ENCODE peak calls at places on chromosomes 3 and 15, in ten cellular contexts. One of them, this sample, is unnamed.

GRCh38 chr15:58362262-58362922 is 69.4 kb upstream of the LIPC start:
- DNase-seq in GM12865: no peak
- DNase-seq in transverse colon: no peak
- DNase-seq in glutamatergic neuron: no peak
- DNase-seq in fibroblast of mammary gland: no peak
- DNase-seq in CD8-positive, alpha-beta T cell: no peak
- DNase-seq in AG04449: no peak
- DNase-seq in HFFc6: no peak
- DNase-seq in WTC11: no peak
- DNase-seq in upper lobe of right lung: no peak
- DNase-seq in this sample: no peak

GRCh38 chr3:45870099-45870498 is 16.2 kb upstream of the CCR9 start:
- DNase-seq in WTC11: no peak
- DNase-seq in fibroblast of mammary gland: no peak
- DNase-seq in HFFc6: no peak
- DNase-seq in upper lobe of right lung: no peak
- DNase-seq in GM12865: peak
- DNase-seq in glutamatergic neuron: no peak
- DNase-seq in transverse colon: peak
- DNase-seq in CD8-positive, alpha-beta T cell: peak
- DNase-seq in AG04449: no peak
- DNase-seq in this sample: no peak

GRCh38 chr3:129239992-129240391 is 9.4 kb upstream of the COPG1 start:
- DNase-seq in WTC11: no peak
- DNase-seq in HFFc6: no peak
- DNase-seq in glutamatergic neuron: no peak
- DNase-seq in upper lobe of right lung: no peak
- DNase-seq in transverse colon: no peak
- DNase-seq in CD8-positive, alpha-beta T cell: no peak
- DNase-seq in fibroblast of mammary gland: no peak
- DNase-seq in AG04449: no peak
- DNase-seq in GM12865: no peak
- DNase-seq in this sample: no peak

GRCh38 chr3:1499694-1500093 is 406.9 kb downstream of the CNTN6 start:
- DNase-seq in CD8-positive, alpha-beta T cell: no peak
- DNase-seq in glutamatergic neuron: no peak
- DNase-seq in AG04449: no peak
- DNase-seq in GM12865: no peak
- DNase-seq in WTC11: no peak
- DNase-seq in HFFc6: no peak
- DNase-seq in transverse colon: no peak
- DNase-seq in fibroblast of mammary gland: no peak
- DNase-seq in upper lobe of right lung: no peak
- DNase-seq in this sample: no peak

GRCh38 chr3:148816971-148817519 is 10.6 kb upstream of the CPB1 start:
- DNase-seq in CD8-positive, alpha-beta T cell: no peak
- DNase-seq in GM12865: no peak
- DNase-seq in upper lobe of right lung: no peak
- DNase-seq in fibroblast of mammary gland: no peak
- DNase-seq in AG04449: no peak
- DNase-seq in glutamatergic neuron: no peak
- DNase-seq in transverse colon: no peak
- DNase-seq in HFFc6: no peak
- DNase-seq in WTC11: no peak
- DNase-seq in this sample: no peak

GRCh38 chr15:82995076-82995475 is 9.1 kb downstream of the RAMAC start:
- DNase-seq in glutamatergic neuron: no peak
- DNase-seq in upper lobe of right lung: no peak
- DNase-seq in GM12865: no peak
- DNase-seq in AG04449: no peak
- DNase-seq in fibroblast of mammary gland: no peak
- DNase-seq in HFFc6: no peak
- DNase-seq in CD8-positive, alpha-beta T cell: no peak
- DNase-seq in transverse colon: no peak
- DNase-seq in WTC11: no peak
- DNase-seq in this sample: no peak

GRCh38 chr15:85615930-85616329 is 178.8 kb downstream of the KLHL25 start:
- DNase-seq in fibroblast of mammary gland: peak
- DNase-seq in CD8-positive, alpha-beta T cell: no peak
- DNase-seq in glutamatergic neuron: no peak
- DNase-seq in transverse colon: no peak
- DNase-seq in upper lobe of right lung: no peak
- DNase-seq in WTC11: peak
- DNase-seq in AG04449: no peak
- DNase-seq in GM12865: peak
- DNase-seq in HFFc6: no peak
- DNase-seq in this sample: no peak

GRCh38 chr15:56273724-56274123 is 30.0 kb upstream of the RFX7 start:
- DNase-seq in glutamatergic neuron: no peak
- DNase-seq in HFFc6: no peak
- DNase-seq in transverse colon: no peak
- DNase-seq in WTC11: no peak
- DNase-seq in upper lobe of right lung: no peak
- DNase-seq in AG04449: no peak
- DNase-seq in CD8-positive, alpha-beta T cell: no peak
- DNase-seq in fibroblast of mammary gland: no peak
- DNase-seq in GM12865: no peak
- DNase-seq in this sample: no peak

GRCh38 chr3:8599146-8599545 is 45.5 kb downstream of the SSUH2 start:
- DNase-seq in AG04449: no peak
- DNase-seq in upper lobe of right lung: no peak
- DNase-seq in GM12865: no peak
- DNase-seq in HFFc6: no peak
- DNase-seq in fibroblast of mammary gland: no peak
- DNase-seq in CD8-positive, alpha-beta T cell: no peak
- DNase-seq in glutamatergic neuron: no peak
- DNase-seq in transverse colon: no peak
- DNase-seq in WTC11: no peak
- DNase-seq in this sample: no peak

GRCh38 chr15:89531796-89532537 is 35.6 kb upstream of the RHCG start:
- DNase-seq in upper lobe of right lung: no peak
- DNase-seq in transverse colon: no peak
- DNase-seq in WTC11: no peak
- DNase-seq in CD8-positive, alpha-beta T cell: no peak
- DNase-seq in fibroblast of mammary gland: peak
- DNase-seq in glutamatergic neuron: no peak
- DNase-seq in AG04449: no peak
- DNase-seq in GM12865: no peak
- DNase-seq in HFFc6: no peak
- DNase-seq in this sample: no peak

GRCh38 chr3:9800529-9800928 is 7.6 kb downstream of the ARPC4 start:
- DNase-seq in CD8-positive, alpha-beta T cell: no peak
- DNase-seq in AG04449: no peak
- DNase-seq in HFFc6: no peak
- DNase-seq in fibroblast of mammary gland: no peak
- DNase-seq in glutamatergic neuron: no peak
- DNase-seq in upper lobe of right lung: no peak
- DNase-seq in GM12865: no peak
- DNase-seq in transverse colon: no peak
- DNase-seq in WTC11: no peak
- DNase-seq in this sample: no peak
- TF ChIP-seq CTCF in CD8-positive, alpha-beta T cell: no peak
- TF ChIP-seq CTCF in AG04449: no peak
- TF ChIP-seq CTCF in HFFc6: peak
- TF ChIP-seq CTCF in fibroblast of mammary gland: peak
- TF ChIP-seq CTCF in glutamatergic neuron: peak
- TF ChIP-seq CTCF in upper lobe of right lung: peak
- TF ChIP-seq CTCF in GM12865: peak
- TF ChIP-seq CTCF in transverse colon: peak
- TF ChIP-seq CTCF in WTC11: no peak
- TF ChIP-seq CTCF in this sample: peak

DNA sequence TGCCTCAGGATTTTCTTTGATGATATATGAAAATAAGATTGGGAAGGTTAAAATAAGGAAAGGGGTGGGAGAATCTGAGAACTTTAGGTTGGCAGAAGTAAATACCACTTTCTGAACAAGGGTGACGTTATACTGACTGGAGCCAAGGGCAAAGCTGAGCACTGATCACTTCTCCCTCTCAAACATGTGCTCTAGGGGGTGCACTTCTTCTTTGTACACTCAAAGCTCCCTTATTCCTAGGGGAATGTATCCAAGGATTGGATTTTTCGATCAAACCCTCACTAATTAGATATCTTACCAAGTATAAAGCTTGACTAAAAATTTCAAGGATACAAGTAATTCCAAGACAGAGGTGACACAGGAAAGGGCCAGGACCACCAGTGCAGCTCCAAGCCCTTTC is 243.9 kb upstream of the UMPS start:
- DNase-seq in HFFc6: no peak
- DNase-seq in GM12865: no peak
- DNase-seq in WTC11: no peak
- DNase-seq in glutamatergic neuron: no peak
- DNase-seq in upper lobe of right lung: no peak
- DNase-seq in transverse colon: no peak
- DNase-seq in AG04449: no peak
- DNase-seq in fibroblast of mammary gland: peak
- DNase-seq in CD8-positive, alpha-beta T cell: no peak
- DNase-seq in this sample: no peak
- TF ChIP-seq CTCF in HFFc6: peak
- TF ChIP-seq CTCF in GM12865: no peak
- TF ChIP-seq CTCF in WTC11: no peak
- TF ChIP-seq CTCF in glutamatergic neuron: no peak
- TF ChIP-seq CTCF in upper lobe of right lung: peak
- TF ChIP-seq CTCF in transverse colon: no peak
- TF ChIP-seq CTCF in AG04449: no peak
- TF ChIP-seq CTCF in fibroblast of mammary gland: peak
- TF ChIP-seq CTCF in CD8-positive, alpha-beta T cell: no peak
- TF ChIP-seq CTCF in this sample: no peak

GRCh38 chr3:134427400-134428111 is 53.3 kb upstream of the AMOTL2 start:
- DNase-seq in WTC11: no peak
- DNase-seq in transverse colon: no peak
- DNase-seq in HFFc6: peak
- DNase-seq in AG04449: peak
- DNase-seq in CD8-positive, alpha-beta T cell: no peak
- DNase-seq in glutamatergic neuron: no peak
- DNase-seq in GM12865: no peak
- DNase-seq in fibroblast of mammary gland: peak
- DNase-seq in upper lobe of right lung: no peak
- DNase-seq in this sample: no peak
- TF ChIP-seq CTCF in WTC11: no peak
- TF ChIP-seq CTCF in transverse colon: no peak
- TF ChIP-seq CTCF in HFFc6: peak
- TF ChIP-seq CTCF in AG04449: no peak
- TF ChIP-seq CTCF in CD8-positive, alpha-beta T cell: no peak
- TF ChIP-seq CTCF in glutamatergic neuron: no peak
- TF ChIP-seq CTCF in GM12865: no peak
- TF ChIP-seq CTCF in fibroblast of mammary gland: peak
- TF ChIP-seq CTCF in upper lobe of right lung: no peak
- TF ChIP-seq CTCF in this sample: no peak

GRCh38 chr3:159991591-159991990 is 3.0 kb downstream of the IL12A start:
- DNase-seq in upper lobe of right lung: no peak
- DNase-seq in GM12865: no peak
- DNase-seq in AG04449: no peak
- DNase-seq in HFFc6: no peak
- DNase-seq in WTC11: no peak
- DNase-seq in transverse colon: no peak
- DNase-seq in fibroblast of mammary gland: no peak
- DNase-seq in glutamatergic neuron: no peak
- DNase-seq in CD8-positive, alpha-beta T cell: no peak
- DNase-seq in this sample: no peak

GRCh38 chr3:159992601-159993000 is 4.0 kb downstream of the IL12A start:
- DNase-seq in CD8-positive, alpha-beta T cell: no peak
- DNase-seq in upper lobe of right lung: no peak
- DNase-seq in AG04449: no peak
- DNase-seq in fibroblast of mammary gland: no peak
- DNase-seq in glutamatergic neuron: no peak
- DNase-seq in HFFc6: no peak
- DNase-seq in GM12865: no peak
- DNase-seq in transverse colon: no peak
- DNase-seq in WTC11: no peak
- DNase-seq in this sample: no peak

GRCh38 chr3:159988617-159989251 is at the start of gene IL12A:
- DNase-seq in GM12865: peak
- DNase-seq in AG04449: no peak
- DNase-seq in fibroblast of mammary gland: peak
- DNase-seq in glutamatergic neuron: peak
- DNase-seq in upper lobe of right lung: peak
- DNase-seq in transverse colon: peak
- DNase-seq in CD8-positive, alpha-beta T cell: peak
- DNase-seq in HFFc6: peak
- DNase-seq in WTC11: peak
- DNase-seq in this sample: peak

GRCh38 chr3:159987291-159987711 is 1.3 kb upstream of the IL12A start:
- DNase-seq in GM12865: peak
- DNase-seq in HFFc6: peak
- DNase-seq in glutamatergic neuron: no peak
- DNase-seq in AG04449: no peak
- DNase-seq in upper lobe of right lung: no peak
- DNase-seq in transverse colon: no peak
- DNase-seq in fibroblast of mammary gland: peak
- DNase-seq in CD8-positive, alpha-beta T cell: no peak
- DNase-seq in WTC11: no peak
- DNase-seq in this sample: no peak

DNA sequence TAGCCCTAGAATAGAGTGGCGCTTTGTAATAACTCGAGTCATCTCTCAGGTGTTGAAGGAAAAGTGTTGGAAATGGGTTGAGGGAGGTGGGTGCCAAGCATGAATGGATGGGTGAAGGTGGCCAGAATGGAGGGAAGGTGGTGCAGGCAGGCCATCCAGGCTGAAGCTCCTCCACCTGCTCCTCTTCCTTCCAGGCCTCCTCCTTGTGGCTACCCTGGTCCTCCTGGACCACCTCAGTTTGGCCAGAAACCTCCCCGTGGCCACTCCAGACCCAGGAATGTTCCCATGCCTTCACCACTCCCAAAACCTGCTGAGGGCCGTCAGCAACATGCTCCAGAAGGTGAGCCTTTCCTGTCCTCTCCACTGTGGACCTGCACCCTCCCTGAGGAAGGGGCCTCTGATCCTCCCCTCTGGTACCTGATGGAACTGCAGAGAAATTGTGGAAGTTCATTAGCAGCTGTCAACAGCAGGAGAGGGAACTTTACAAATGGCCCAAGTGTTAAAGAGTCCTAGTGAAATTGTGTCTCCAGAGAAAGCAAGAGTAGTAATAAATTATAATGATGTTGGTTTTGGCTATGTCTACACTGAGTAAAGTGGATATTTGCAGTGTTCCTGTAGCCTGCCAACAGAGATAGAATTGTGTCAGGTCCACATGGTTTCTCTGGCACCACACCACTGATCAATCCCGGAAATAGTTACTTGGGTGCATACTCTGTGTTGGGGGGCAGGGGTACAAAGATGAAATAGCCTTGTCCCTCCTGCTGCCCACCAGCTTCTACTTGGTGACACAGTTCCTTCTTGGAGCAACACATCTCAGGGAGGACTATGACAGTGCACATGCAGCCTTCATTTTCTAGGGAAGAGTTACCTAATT is 1.6 kb downstream of the IL12A start:
- DNase-seq in HFFc6: no peak
- DNase-seq in transverse colon: no peak
- DNase-seq in GM12865: no peak
- DNase-seq in upper lobe of right lung: no peak
- DNase-seq in fibroblast of mammary gland: peak
- DNase-seq in CD8-positive, alpha-beta T cell: no peak
- DNase-seq in AG04449: no peak
- DNase-seq in glutamatergic neuron: no peak
- DNase-seq in WTC11: no peak
- DNase-seq in this sample: no peak
- TF ChIP-seq CTCF in HFFc6: no peak
- TF ChIP-seq CTCF in transverse colon: no peak
- TF ChIP-seq CTCF in GM12865: no peak
- TF ChIP-seq CTCF in upper lobe of right lung: no peak
- TF ChIP-seq CTCF in fibroblast of mammary gland: peak
- TF ChIP-seq CTCF in CD8-positive, alpha-beta T cell: no peak
- TF ChIP-seq CTCF in AG04449: no peak
- TF ChIP-seq CTCF in glutamatergic neuron: no peak
- TF ChIP-seq CTCF in WTC11: no peak
- TF ChIP-seq CTCF in this sample: no peak